ENCODE peak calls at places on chromosome 13, in six cellular contexts. A is endothelial cell of umbilical vein, U is GM12892, V is SK-N-SH, Z is stomach, G is H1. D is an unnamed sample.

GRCh38 chr13:18992791-18993190 is 188.8 kb downstream of the TUBA3C start:
- DNase-seq in A (no peak), G (no peak), Z (peak; percentile 77), V (no peak), U (no peak), D (no peak)

GRCh38 chr13:25455146-25455545 is 83.4 kb downstream of the ATP8A2 start:
- DNase-seq in A (no peak), U (no peak), G (no peak), Z (no peak), V (no peak), D (no peak)

GRCh38 chr13:74068471-74068870 is 65.7 kb downstream of the KLF12 start:
- DNase-seq in U (no peak), G (no peak), A (no peak), V (no peak), Z (no peak), D (no peak)

GRCh38 chr13:61029064-61029463 is 386.6 kb downstream of the PCDH20 start:
- DNase-seq in G (no peak), U (no peak), A (no peak), V (peak; percentile 8), Z (no peak), D (no peak)

GRCh38 chr13:29140277-29140676 is 320.1 kb downstream of the MTUS2 start:
- DNase-seq in G (no peak), Z (no peak), A (no peak), U (no peak), V (no peak), D (no peak)

GRCh38 chr13:99658266-99658991 is 157.2 kb downstream of the TM9SF2 start:
- DNase-seq in A (peak; percentile 36), V (peak; percentile 59), G (no peak), Z (peak; percentile 65), U (no peak), D (peak; percentile 88)

GRCh38 chr13:50437252-50437651 is 406.2 kb downstream of the DLEU7 start:
- DNase-seq in G (no peak), U (no peak), Z (no peak), V (no peak), A (no peak), D (no peak)

GRCh38 chr13:72638059-72638815 is 89.2 kb downstream of the MZT1 start:
- DNase-seq in V (no peak), A (no peak), U (no peak), Z (no peak), G (peak; percentile 71), D (no peak)

GRCh38 chr13:94710881-94711560 is 1.3 kb downstream of the SOX21 start:
- DNase-seq in A (no peak), Z (no peak), G (no peak), U (peak; percentile 48), V (peak; percentile 86), D (peak; percentile 71)

GRCh38 chr13:99395436-99395835 is 88.2 kb upstream of the GPR183 start:
- DNase-seq in A (no peak), V (no peak), Z (peak; percentile 9), G (no peak), U (no peak), D (no peak)

GRCh38 chr13:87810391-87810801 is 139.2 kb downstream of the SLITRK5 start:
- DNase-seq in A (no peak), V (no peak), Z (no peak), G (peak; percentile 3), U (no peak), D (peak; percentile 69)

GRCh38 chr13:41007359-41008118 is 11.6 kb downstream of the ELF1 start:
- DNase-seq in A (no peak), Z (no peak), U (no peak), V (no peak), G (no peak), D (no peak)

GRCh38 chr13:51584731-51585191 is 499 bp downstream of the WDFY2 start:
- DNase-seq in U (peak; percentile 25), A (no peak), Z (peak; percentile 56), G (peak; percentile 34), V (peak; percentile 65), D (no peak)

GRCh38 chr13:47249296-47249695 is 352.4 kb upstream of the HTR2A start:
- DNase-seq in V (no peak), G (no peak), A (no peak), Z (no peak), U (no peak), D (no peak)

GRCh38 chr13:111318396-111318795 is 2.0 kb upstream of the TEX29 start:
- DNase-seq in V (no peak), G (no peak), A (no peak), U (no peak), Z (no peak), D (peak; percentile 65)

GRCh38 chr13:111317571-111318360 is 2.7 kb upstream of the TEX29 start:
- DNase-seq in Z (no peak), G (no peak), V (no peak), A (no peak), U (no peak), D (no peak)

GRCh38 chr13:111322001-111322915 is 1.8 kb downstream of the TEX29 start:
- DNase-seq in V (no peak), G (no peak), Z (peak; percentile 17), U (no peak), A (no peak), D (peak; percentile 71)

GRCh38 chr13:111319521-111319920 is 921 bp upstream of the TEX29 start:
- DNase-seq in U (no peak), A (no peak), V (no peak), G (no peak), Z (no peak), D (peak; percentile 42)

DNA sequence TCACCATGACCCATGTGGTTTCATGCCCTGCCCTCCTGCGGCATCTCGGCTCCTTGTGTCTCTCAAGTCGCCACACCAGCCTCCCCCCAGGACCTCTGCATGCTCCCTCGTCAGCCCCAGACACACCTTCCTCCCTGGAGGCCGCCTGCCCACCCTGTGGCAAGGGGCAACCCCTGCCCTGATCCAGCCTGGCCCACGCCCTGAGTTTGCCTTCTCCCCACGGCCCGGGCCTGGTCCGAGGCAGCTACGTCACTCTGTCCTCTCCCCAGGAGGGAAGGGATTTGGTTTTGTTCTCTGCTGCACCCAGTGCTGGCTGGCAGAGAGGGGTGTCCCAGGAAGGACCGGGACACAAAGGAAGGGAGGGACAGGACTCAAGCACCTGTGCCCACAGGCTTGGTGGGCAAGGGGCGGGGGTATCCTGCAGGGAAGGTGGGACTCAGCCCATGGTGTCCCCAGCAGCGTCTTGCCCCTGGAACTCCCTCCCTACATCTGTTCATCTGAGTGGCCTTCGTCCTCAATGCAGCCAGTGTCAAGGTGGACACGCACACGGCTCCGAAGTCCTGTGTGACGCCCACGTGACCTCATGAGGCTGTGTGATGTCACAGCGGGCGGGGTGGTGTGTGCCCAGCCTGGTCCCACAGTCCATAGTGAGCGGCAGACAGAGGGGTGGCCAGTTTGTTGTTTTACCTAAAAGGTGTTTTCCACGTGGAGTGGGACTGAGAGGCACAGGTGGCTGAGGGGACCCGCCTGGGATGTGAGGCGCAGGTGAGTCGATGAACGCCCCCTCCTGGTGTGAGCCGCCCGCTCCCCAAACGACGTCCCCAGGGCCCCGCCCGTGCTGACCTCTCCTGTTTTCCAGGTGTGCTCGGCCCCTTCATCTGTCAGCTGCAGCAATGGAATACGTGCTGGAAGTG is at the start of gene TEX29:
- DNase-seq in U (no peak), V (no peak), Z (no peak), A (no peak), G (no peak), D (peak; percentile 56)
- TF ChIP-seq POLR2AphosphoS5 in U (no peak), V (no peak), Z (no peak), A (no peak), G (no peak), D (no peak)

GRCh38 chr13:30718661-30719520 is 16.5 kb upstream of the ALOX5AP start:
- DNase-seq in V (no peak), U (no peak), G (no peak), A (no peak), Z (no peak), D (no peak)
- TF ChIP-seq POLR2AphosphoS5 in V (peak; percentile 17), U (no peak), G (no peak), A (no peak), Z (no peak), D (no peak)

GRCh38 chr13:106390360-106390759 is 145.1 kb downstream of the EFNB2 start:
- DNase-seq in V (no peak), G (no peak), A (peak; percentile 30), Z (no peak), U (no peak), D (no peak)

GRCh38 chr13:106398289-106398688 is 137.2 kb downstream of the EFNB2 start:
- DNase-seq in V (no peak), Z (no peak), G (no peak), A (no peak), U (no peak), D (no peak)

GRCh38 chr13:106391271-106391670 is 144.2 kb downstream of the EFNB2 start:
- DNase-seq in G (no peak), V (no peak), A (no peak), U (no peak), Z (no peak), D (no peak)

DNA sequence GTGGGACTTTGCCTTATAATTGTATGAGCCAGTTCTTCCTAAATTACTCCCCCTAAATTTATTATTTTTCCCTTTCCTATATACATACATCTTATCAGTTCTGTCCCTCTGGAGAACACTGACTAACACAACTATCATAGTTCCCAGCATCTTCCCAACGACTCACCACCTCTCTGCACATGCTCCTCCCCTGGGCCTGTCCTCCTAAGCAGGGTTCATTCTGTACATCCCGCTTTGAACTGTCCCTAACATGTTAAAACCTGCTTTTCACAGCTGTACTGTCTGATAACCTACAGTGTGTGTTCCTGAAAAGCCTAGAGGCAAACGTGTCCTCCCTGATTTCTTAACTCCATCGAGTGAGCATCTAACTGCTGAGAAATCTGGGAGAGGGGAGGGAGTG is 141.7 kb downstream of the EFNB2 start:
- DNase-seq in Z (no peak), V (no peak), A (no peak), U (no peak), G (no peak), D (no peak)
- TF ChIP-seq POLR2AphosphoS5 in Z (no peak), V (no peak), A (no peak), U (no peak), G (no peak), D (no peak)

GRCh38 chr13:113651511-113652403 is 6.2 kb downstream of the ATP4B start:
- DNase-seq in Z (peak; percentile 24), V (no peak), A (no peak), U (no peak), G (no peak), D (peak; percentile 70)

GRCh38 chr13:113654175-113654560 is 3.8 kb downstream of the ATP4B start:
- DNase-seq in Z (no peak), G (no peak), U (no peak), A (peak; percentile 58), V (no peak), D (peak; percentile 56)

GRCh38 chr13:113650731-113651148 is 7.3 kb downstream of the ATP4B start:
- DNase-seq in A (no peak), U (no peak), V (no peak), Z (peak; percentile 24), G (no peak), D (peak; percentile 18)

GRCh38 chr13:113653264-113654174 is 4.5 kb downstream of the ATP4B start:
- DNase-seq in A (no peak), Z (peak; percentile 24), G (no peak), U (no peak), V (peak; percentile 61), D (peak; percentile 52)

GRCh38 chr13:113652404-113653263 is 5.4 kb downstream of the ATP4B start:
- DNase-seq in U (no peak), V (no peak), A (no peak), Z (peak; percentile 21), G (no peak), D (peak; percentile 64)
- TF ChIP-seq POLR2AphosphoS5 in U (no peak), V (no peak), A (no peak), Z (no peak), G (no peak), D (no peak)

D was measured in spleen.